ENCODE peak calls at places on chromosomes 12 and 14, in eight cellular contexts. X is aorta; C is neuronal stem cell; O is CD8-positive, alpha-beta memory T cell; Z is AG04449; K is AG04450; Y is Peyer's patch; B is lower lobe of right lung. P is an unnamed sample.

GRCh38 chr14:69818760-69819191 is 21.7 kb upstream of the SLC10A1 start:
- DNase-seq in K (peak; percentile 29), X (no peak), B (no peak), Z (peak; percentile 9), O (peak; percentile 42), Y (peak; percentile 19), C (peak; percentile 87), P (peak; percentile 11)

GRCh38 chr12:75944097-75944904 is 87.3 kb downstream of the PHLDA1 start:
- DNase-seq in X (no peak), Z (peak; percentile 82), B (no peak), O (peak; percentile 7), Y (no peak), K (peak; percentile 55), C (no peak), P (peak; percentile 60)

GRCh38 chr12:44847888-44848770 is 28.0 kb downstream of the NELL2 start:
- DNase-seq in K (no peak), C (no peak), X (no peak), Z (no peak), B (no peak), O (peak; percentile 87), Y (peak; percentile 74), P (no peak)

GRCh38 chr12:52585001-52585400 is 11.4 kb upstream of the KRT74 start:
- DNase-seq in Y (no peak), C (no peak), Z (no peak), X (no peak), O (no peak), B (no peak), K (no peak), P (no peak)

GRCh38 chr12:81797100-81797499 is 38.0 kb upstream of the PPFIA2 start:
- DNase-seq in B (no peak), Z (no peak), Y (no peak), X (no peak), O (no peak), C (no peak), K (no peak), P (no peak)

GRCh38 chr12:32467959-32468863 is 68.9 kb downstream of the FGD4 start:
- DNase-seq in B (no peak), O (no peak), Y (no peak), C (no peak), X (no peak), Z (no peak), K (no peak), P (no peak)

GRCh38 chr12:89179983-89180382 is 172.3 kb downstream of the DUSP6 start:
- DNase-seq in B (no peak), Y (no peak), X (no peak), O (no peak), C (no peak), Z (no peak), K (no peak), P (peak; percentile 97)

GRCh38 chr14:24692382-24693352 is 58.7 kb upstream of the GZMB start:
- DNase-seq in X (no peak), Y (no peak), O (peak; percentile 87), Z (no peak), K (no peak), B (no peak), C (no peak), P (no peak)

DNA sequence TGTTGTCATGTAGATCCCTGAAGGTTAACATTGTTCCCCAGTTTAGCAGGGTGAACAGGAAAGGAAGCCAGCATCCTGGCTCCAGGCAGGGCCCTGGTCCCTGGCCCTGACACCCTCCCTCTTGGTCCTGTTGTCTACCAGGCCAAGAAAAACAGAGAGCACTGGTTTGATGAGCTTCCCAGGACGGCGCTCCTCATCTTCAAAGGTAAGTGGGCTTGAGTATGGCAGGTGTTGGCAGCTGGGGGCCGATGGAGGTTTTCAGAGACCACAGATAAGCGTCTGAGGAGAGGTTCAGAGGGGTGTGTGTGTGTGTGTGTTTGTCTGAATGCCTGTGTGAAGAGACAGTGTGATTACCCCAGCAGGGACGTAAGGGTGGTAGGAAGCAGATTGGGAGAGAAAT is 56.3 kb downstream of the SLC8B1 start:
- DNase-seq in B (peak; percentile 24), Z (no peak), K (no peak), X (peak; percentile 54), Y (no peak), O (no peak), C (no peak), P (no peak)
- H3K4me3 ChIP-seq in B (no peak overlapping the region), Z (no peak overlapping the region), K (no peak overlapping the region), X (no peak overlapping the region), Y (no peak overlapping the region), O (no peak overlapping the region), C (no peak overlapping the region), P (no peak overlapping the region)

GRCh38 chr14:23008836-23009235 is 1.1 kb downstream of the C14orf93 start:
- DNase-seq in X (no peak), Z (no peak), B (no peak), O (no peak), K (no peak), C (no peak), Y (no peak), P (no peak)
- H3K4me3 ChIP-seq in X (no peak overlapping the region), Z (no peak overlapping the region), B (no peak overlapping the region), O (peak overlapping the region; percentile 85), K (no peak overlapping the region), C (no peak overlapping the region), Y (no peak overlapping the region), P (no peak overlapping the region)

GRCh38 chr12:131831635-131832041 is 3.4 kb downstream of the MMP17 start:
- DNase-seq in C (no peak), O (no peak), B (no peak), X (no peak), Y (no peak), K (peak; percentile 69), Z (peak; percentile 58), P (peak; percentile 60)
- H3K4me3 ChIP-seq in C (no peak overlapping the region), O (no peak overlapping the region), B (peak overlapping the region; percentile 57), X (no peak overlapping the region), Y (peak overlapping the region; percentile 29), K (peak overlapping the region; percentile 76), Z (peak overlapping the region; percentile 70), P (peak overlapping the region; percentile 59)

GRCh38 chr12:857611-858010 is 91.9 kb downstream of the RAD52 start:
- DNase-seq in B (no peak), Z (peak; percentile 34), O (no peak), K (peak; percentile 42), X (no peak), C (no peak), Y (no peak), P (peak; percentile 74)
- H3K4me3 ChIP-seq in B (no peak overlapping the region), Z (no peak overlapping the region), O (no peak overlapping the region), K (no peak overlapping the region), X (no peak overlapping the region), C (no peak overlapping the region), Y (no peak overlapping the region), P (no peak overlapping the region)

DNA sequence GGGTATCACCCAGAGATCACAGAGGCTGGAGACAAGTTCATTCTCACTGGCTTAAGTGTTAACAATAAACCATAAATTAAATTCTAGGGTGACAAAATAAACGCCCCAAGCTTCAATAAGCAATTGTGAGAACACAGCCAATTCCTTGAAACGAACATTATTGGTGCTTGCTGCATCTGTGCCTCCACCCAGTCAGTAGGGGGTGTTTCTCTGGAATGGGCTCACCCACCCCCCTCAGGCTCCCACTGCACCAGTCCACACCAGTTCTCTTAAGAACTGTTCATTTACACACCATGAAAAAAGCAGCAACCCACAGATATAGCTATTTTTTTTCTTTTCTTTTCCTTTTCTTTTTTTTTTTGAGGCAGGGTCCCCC is 34.7 kb downstream of the CDC42BPB start:
- DNase-seq in O (no peak), K (no peak), X (peak; percentile 41), C (no peak), B (no peak), Y (no peak), Z (no peak), P (no peak)
- H3K4me3 ChIP-seq in O (no peak overlapping the region), K (no peak overlapping the region), X (no peak overlapping the region), C (no peak overlapping the region), B (no peak overlapping the region), Y (no peak overlapping the region), Z (no peak overlapping the region), P (no peak overlapping the region)

GRCh38 chr12:64730585-64730964 is 28.6 kb downstream of the GNS start:
- DNase-seq in Z (no peak), B (no peak), K (no peak), O (no peak), Y (no peak), X (no peak), C (no peak), P (no peak)
- H3K4me3 ChIP-seq in Z (no peak overlapping the region), B (no peak overlapping the region), K (no peak overlapping the region), O (no peak overlapping the region), Y (no peak overlapping the region), X (no peak overlapping the region), C (no peak overlapping the region), P (no peak overlapping the region)

GRCh38 chr12:47754881-47755280 is 3.8 kb downstream of the RAPGEF3 start:
- DNase-seq in Z (no peak), O (no peak), K (no peak), X (no peak), B (peak; percentile 86), Y (no peak), C (no peak), P (no peak)
- H3K4me3 ChIP-seq in Z (no peak overlapping the region), O (no peak overlapping the region), K (no peak overlapping the region), X (no peak overlapping the region), B (peak overlapping the region; percentile 68), Y (no peak overlapping the region), C (no peak overlapping the region), P (no peak overlapping the region)

DNA sequence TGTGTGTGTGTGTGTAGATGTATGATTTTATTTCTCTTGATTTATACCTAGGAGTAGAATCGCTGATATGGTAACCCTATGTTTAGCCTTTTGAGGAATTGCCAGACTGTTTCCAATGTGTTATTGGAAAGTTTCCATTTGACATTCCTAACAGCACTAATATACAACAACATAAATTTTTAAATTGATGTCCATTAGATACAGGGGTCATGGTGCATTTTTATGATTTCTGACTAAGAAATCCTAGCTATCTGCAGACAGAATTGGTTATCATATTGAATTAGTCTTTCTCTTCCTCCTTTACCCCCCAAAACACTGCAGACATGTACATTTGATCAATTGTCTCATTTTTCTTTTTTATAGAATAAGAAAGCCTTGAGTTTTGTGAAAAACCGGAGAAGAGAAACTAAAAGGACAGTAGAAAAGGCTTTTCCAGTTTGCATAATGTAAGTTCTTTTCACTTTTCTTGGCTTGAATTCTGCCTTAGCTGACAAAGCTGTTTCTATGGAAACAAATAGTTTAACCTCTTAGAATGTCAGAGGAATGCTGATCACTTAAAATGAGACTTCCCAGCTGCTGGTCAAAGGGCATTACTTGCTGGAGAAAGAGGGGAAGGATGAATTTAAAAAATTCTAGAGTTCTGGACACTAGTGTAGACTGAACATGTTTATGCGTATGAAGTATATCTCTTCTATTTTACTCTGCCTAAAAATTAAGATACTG is 28.3 kb downstream of the PALS1 start:
- DNase-seq in O (no peak), Y (no peak), K (peak; percentile 60), C (peak; percentile 55), B (no peak), X (no peak), Z (peak; percentile 38), P (peak; percentile 36)
- H3K4me3 ChIP-seq in O (no peak overlapping the region), Y (no peak overlapping the region), K (peak overlapping the region; percentile 42), C (no peak overlapping the region), B (peak overlapping the region; percentile 10), X (no peak overlapping the region), Z (peak overlapping the region; percentile 19), P (peak overlapping the region; percentile 10)

GRCh38 chr14:61322799-61323290 is 1.5 kb downstream of the PRKCH start:
- DNase-seq in Z (no peak), O (peak; percentile 60), Y (no peak), C (no peak), X (no peak), K (no peak), B (peak; percentile 59), P (no peak)
- H3K4me3 ChIP-seq in Z (no peak overlapping the region), O (peak overlapping the region; percentile 76), Y (peak overlapping the region; percentile 54), C (no peak overlapping the region), X (no peak overlapping the region), K (no peak overlapping the region), B (peak overlapping the region; percentile 79), P (no peak overlapping the region)